ENCODE peak calls at places on chromosomes 6 and 20, in seven cellular contexts. U is Caco-2, J is upper lobe of left lung, A is endothelial cell, M is AG09309, F is foreskin fibroblast, R is HFFc6. L is an unnamed sample.

GRCh38 chr6:87789900-87790290 is 87.9 kb upstream of the AKIRIN2 start:
- DNase-seq in U (no peak), J (no peak), A (no peak), M (no peak), F (no peak), R (no peak), L (no peak)

GRCh38 chr6:87945966-87946365 is 101.7 kb upstream of the SPACA1 start:
- DNase-seq in U (no peak), J (no peak), A (no peak), M (no peak), F (no peak), R (no peak), L (no peak)

GRCh38 chr20:23225407-23226060 is 125.1 kb upstream of the NXT1 start:
- DNase-seq in U (peak; percentile 55), J (no peak), A (no peak), M (peak; percentile 92), F (peak; percentile 94), R (peak; percentile 65), L (peak; percentile 99)

GRCh38 chr6:14635933-14636599 is 518.5 kb downstream of the CD83 start:
- DNase-seq in U (no peak), J (no peak), A (no peak), M (no peak), F (no peak), R (no peak), L (no peak)

GRCh38 chr20:63319164-63320040 is 26.4 kb downstream of the COL20A1 start:
- DNase-seq in U (peak; percentile 51), J (peak; percentile 57), A (no peak), M (no peak), F (no peak), R (no peak), L (no peak)

GRCh38 chr6:166318227-166318626 is 10.0 kb upstream of the PRR18 start:
- DNase-seq in U (no peak), J (peak; percentile 70), A (no peak), M (no peak), F (no peak), R (no peak), L (no peak)

GRCh38 chr6:113707194-113707593 is 150.0 kb upstream of the MARCKS start:
- DNase-seq in U (no peak), J (no peak), A (no peak), M (no peak), F (no peak), R (no peak), L (no peak)

GRCh38 chr20:16528078-16528477 is 45.2 kb downstream of the KIF16B start:
- DNase-seq in U (peak; percentile 70), J (no peak), A (no peak), M (peak; percentile 75), F (peak; percentile 83), R (no peak), L (peak; percentile 94)

GRCh38 chr6:111076024-111076680 is 11.2 kb upstream of the SLC16A10 start:
- DNase-seq in U (no peak), J (no peak), A (no peak), M (no peak), F (peak; percentile 34), R (no peak), L (no peak)

GRCh38 chr6:116073765-116074450 is 13.2 kb upstream of the FRK start:
- DNase-seq in U (no peak), J (no peak), A (no peak), M (no peak), F (peak; percentile 77), R (peak; percentile 63), L (peak; percentile 76)

GRCh38 chr20:45235995-45236394 is 14.8 kb downstream of the SEMG2 start:
- DNase-seq in U (peak; percentile 46), J (no peak), A (peak; percentile 28), M (no peak), F (no peak), R (no peak), L (peak; percentile 52)

GRCh38 chr20:9555781-9556180 is 41.4 kb downstream of the LAMP5 start:
- DNase-seq in U (no peak), J (no peak), A (no peak), M (no peak), F (peak; percentile 50), R (peak; percentile 26), L (peak; percentile 40)

GRCh38 chr20:35952480-35953410 is 1.6 kb downstream of the SCAND1 start:
- DNase-seq in U (no peak), J (no peak), A (no peak), M (no peak), F (peak; percentile 41), R (no peak), L (peak; percentile 35)

GRCh38 chr6:142088858-142089216 is 43.9 kb upstream of the GJE1 start:
- DNase-seq in U (peak; percentile 44), J (peak; percentile 54), A (peak; percentile 63), M (no peak), F (peak; percentile 64), R (peak; percentile 24), L (peak; percentile 28)

GRCh38 chr6:49868951-49869529 is 2.7 kb upstream of the CRISP1 start:
- DNase-seq in U (no peak), J (no peak), A (no peak), M (no peak), F (no peak), R (no peak), L (no peak)

GRCh38 chr6:77015350-77015749 is 447.9 kb downstream of the HTR1B start:
- DNase-seq in U (no peak), J (no peak), A (no peak), M (peak; percentile 5), F (peak; percentile 59), R (peak; percentile 55), L (peak; percentile 38)

GRCh38 chr20:1286267-1287036 is 20.4 kb downstream of the SNPH start:
- DNase-seq in U (no peak), J (no peak), A (no peak), M (no peak), F (no peak), R (no peak), L (no peak)

GRCh38 chr6:92371211-92371610 is 1048.1 kb downstream of the EPHA7 start:
- DNase-seq in U (no peak), J (no peak), A (no peak), M (no peak), F (no peak), R (no peak), L (no peak)

GRCh38 chr6:27865952-27866369 is 46.2 kb downstream of the OR2B2 start:
- DNase-seq in U (peak; percentile 73), J (no peak), A (peak; percentile 16), M (no peak), F (peak; percentile 53), R (peak; percentile 13), L (no peak)

GRCh38 chr6:2542858-2543218 is 207.9 kb downstream of the MYLK4 start:
- DNase-seq in U (peak; percentile 72), J (no peak), A (no peak), M (peak; percentile 55), F (peak; percentile 41), R (peak; percentile 2), L (peak; percentile 34)

GRCh38 chr20:50575869-50576720 is 65.9 kb downstream of the PTPN1 start:
- DNase-seq in U (peak; percentile 79), J (peak; percentile 81), A (peak; percentile 58), M (no peak), F (peak; percentile 83), R (peak; percentile 50), L (peak; percentile 63)

GRCh38 chr6:27188885-27189418 is 58.5 kb upstream of the PRSS16 start:
- DNase-seq in U (peak; percentile 59), J (no peak), A (peak; percentile 55), M (peak; percentile 41), F (peak; percentile 90), R (peak; percentile 79), L (peak; percentile 88)

GRCh38 chr20:4154958-4155411 is 139.6 kb upstream of the RNF24 start:
- DNase-seq in U (no peak), J (no peak), A (no peak), M (no peak), F (no peak), R (no peak), L (no peak)

DNA sequence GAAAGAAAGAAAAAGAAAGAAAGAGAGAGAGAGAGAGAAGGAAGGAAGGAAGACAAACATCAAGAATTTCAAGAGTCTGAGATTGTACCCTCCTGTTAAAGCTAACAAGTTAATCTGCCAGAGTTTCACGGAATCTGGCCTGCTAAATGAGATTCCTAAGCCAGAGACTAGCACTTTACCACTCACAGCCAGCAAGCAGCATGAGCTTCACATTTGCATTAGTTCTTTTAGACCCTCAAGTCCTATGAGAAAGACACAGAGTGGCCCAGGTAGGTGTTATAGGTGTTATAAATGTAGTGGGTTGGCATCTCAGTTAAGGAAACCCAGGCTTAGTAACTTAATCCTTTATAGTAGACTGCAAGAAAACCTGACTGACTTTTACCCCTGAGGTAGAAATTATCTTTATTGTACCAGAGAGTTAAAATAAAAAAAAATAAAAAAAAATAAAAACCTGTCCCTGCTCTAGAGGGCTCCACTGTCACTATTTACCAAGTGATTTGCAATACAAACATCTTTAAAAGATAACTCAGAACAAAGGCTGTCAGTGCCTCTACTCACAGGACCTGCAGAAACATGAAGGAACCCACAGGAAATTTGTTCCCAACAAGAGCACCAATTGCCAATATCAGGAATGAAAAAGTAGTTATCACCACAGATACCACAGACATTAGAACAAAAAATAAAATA is 9.7 kb upstream of the IBTK start:
- DNase-seq in U (no peak), J (no peak), A (no peak), M (no peak), F (peak; percentile 17), R (no peak), L (no peak)
- TF ChIP-seq CTCF in U (peak; percentile 47), J (no peak), A (no peak), M (peak; percentile 19), F (no peak), R (peak; percentile 53), L (no peak)

DNA sequence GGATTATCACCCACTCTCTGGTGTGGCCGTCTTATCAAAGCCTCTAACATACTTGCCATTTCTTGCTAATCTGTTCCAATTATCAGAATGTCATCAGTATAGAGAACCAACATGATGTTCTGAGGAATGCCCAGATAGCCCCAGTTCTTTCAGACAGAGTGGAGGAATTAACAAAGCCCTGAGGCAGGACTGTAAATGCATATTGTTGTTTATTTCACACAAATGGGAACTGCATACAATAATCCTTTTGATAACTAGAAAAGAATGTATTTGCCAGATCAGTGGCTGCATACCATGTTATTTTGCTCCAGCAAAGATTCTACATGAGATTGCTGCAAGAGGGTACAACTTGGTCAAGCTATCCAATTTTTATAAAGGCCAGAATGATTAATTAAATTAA is 112.8 kb upstream of the HEY2 start:
- DNase-seq in U (no peak), J (no peak), A (no peak), M (no peak), F (no peak), R (no peak), L (no peak)
- TF ChIP-seq CTCF in U (no peak), J (no peak), A (no peak), M (no peak), F (no peak), R (no peak), L (no peak)

DNA sequence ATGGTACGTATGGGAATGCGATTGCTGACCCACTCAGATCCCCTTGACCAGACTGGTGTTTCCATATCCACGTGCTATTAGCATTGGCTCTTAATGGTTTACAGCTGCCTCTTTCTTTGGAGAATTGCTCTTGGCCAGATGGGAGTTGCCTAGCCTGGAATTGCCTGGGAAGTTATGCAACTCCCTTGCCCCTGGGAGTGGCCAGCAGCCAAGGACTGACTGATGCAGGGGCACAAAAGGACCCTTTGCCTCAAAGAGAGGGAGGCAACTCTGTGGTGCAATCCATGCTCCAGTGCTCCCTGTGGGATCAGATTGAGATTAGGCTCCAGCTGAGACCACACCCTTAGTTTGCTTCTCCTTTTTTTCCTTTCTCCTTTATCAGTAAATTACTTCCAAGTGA is 203.5 kb upstream of the JAG1 start:
- DNase-seq in U (no peak), J (no peak), A (no peak), M (no peak), F (peak; percentile 79), R (no peak), L (peak; percentile 60)
- TF ChIP-seq CTCF in U (no peak), J (no peak), A (no peak), M (no peak), F (no peak), R (no peak), L (no peak)

GRCh38 chr6:170443151-170443662 is 109.9 kb downstream of the PSMB1 start:
- DNase-seq in U (peak; percentile 17), J (no peak), A (no peak), M (no peak), F (no peak), R (no peak), L (no peak)
- TF ChIP-seq CTCF in U (peak; percentile 39), J (no peak), A (no peak), M (no peak), F (no peak), R (peak; percentile 24), L (no peak)